ENCODE peak calls at places on chromosomes 13 and 19, in four cellular contexts. E, R, U and S are unnamed samples.

GRCh38 chr13:30510811-30511371 is 45.2 kb upstream of the HMGB1 start:
- DNase-seq in E (no peak), U (no peak), R (no peak), S (peak; percentile 37)

GRCh38 chr13:103941506-103942148 is 875.4 kb upstream of the SLC10A2 start:
- DNase-seq in E (no peak), R (no peak), U (no peak), S (no peak)

GRCh38 chr19:16931306-16931705 is 42.5 kb downstream of the F2RL3 start:
- DNase-seq in U (no peak), R (no peak), E (no peak), S (no peak)

GRCh38 chr13:40315416-40316064 is 350.9 kb downstream of the FOXO1 start:
- DNase-seq in U (no peak), E (no peak), R (no peak), S (no peak)

GRCh38 chr13:80338781-80339577 is 1.9 kb downstream of the SPRY2 start:
- DNase-seq in E (no peak), U (peak; percentile 36), R (no peak), S (peak; percentile 88)

GRCh38 chr13:100608906-100609305 is 20.3 kb upstream of the GGACT start:
- DNase-seq in R (peak; percentile 17), E (no peak), U (peak; percentile 61), S (no peak)

GRCh38 chr13:45198041-45198440 is 2.8 kb downstream of the KCTD4 start:
- DNase-seq in R (no peak), U (no peak), E (no peak), S (peak; percentile 39)

GRCh38 chr13:35475960-35476943 is at the start of gene MAB21L1:
- DNase-seq in R (no peak), E (no peak), U (no peak), S (peak; percentile 19)

GRCh38 chr13:23322353-23323336 is 110.9 kb downstream of the SACS start:
- DNase-seq in U (no peak), E (no peak), R (no peak), S (peak; percentile 6)

GRCh38 chr19:58476498-58477015 is 405 bp downstream of the ZNF446 start:
- DNase-seq in U (peak; percentile 59), E (no peak), R (no peak), S (no peak)

GRCh38 chr19:28023064-28023463 is 1189.9 kb downstream of the UQCRFS1 start:
- DNase-seq in R (no peak), U (no peak), E (no peak), S (no peak)

GRCh38 chr19:41322451-41322850 is 12.5 kb downstream of the CCDC97 start:
- DNase-seq in U (no peak), E (no peak), R (no peak), S (no peak)

GRCh38 chr19:42191855-42192254 is 25.6 kb downstream of the DEDD2 start:
- DNase-seq in E (peak; percentile 94), R (no peak), U (no peak), S (peak; percentile 84)

GRCh38 chr13:25752957-25753540 is 298.8 kb downstream of the SHISA2 start:
- DNase-seq in R (no peak), U (no peak), E (no peak), S (peak; percentile 36)

GRCh38 chr19:39871886-39872866 is 26.0 kb upstream of the FBL start:
- DNase-seq in E (no peak), U (no peak), R (no peak), S (no peak)

GRCh38 chr13:43261018-43261417 is 237.6 kb downstream of the DNAJC15 start:
- DNase-seq in U (no peak), R (no peak), E (no peak), S (peak; percentile 90)

GRCh38 chr13:38535271-38535670 is 151.6 kb upstream of the FREM2 start:
- DNase-seq in R (no peak), U (no peak), E (no peak), S (no peak)

GRCh38 chr13:34623331-34623730 is 318.7 kb upstream of the NBEA start:
- DNase-seq in R (no peak), E (no peak), U (no peak), S (no peak)

GRCh38 chr19:677201-677600 is 1.0 kb downstream of the FSTL3 start:
- DNase-seq in U (no peak), E (peak; percentile 61), R (no peak), S (peak; percentile 79)

GRCh38 chr13:113045214-113046007 is 60.2 kb upstream of the F7 start:
- DNase-seq in U (no peak), R (no peak), E (no peak), S (no peak)

GRCh38 chr13:25948910-25949309 is 102.9 kb downstream of the SHISA2 start:
- DNase-seq in U (no peak), E (no peak), R (no peak), S (no peak)

GRCh38 chr19:39314016-39314728 is 6.5 kb downstream of the LRFN1 start:
- DNase-seq in E (no peak), U (no peak), R (no peak), S (no peak)

GRCh38 chr13:87855553-87855952 is 184.4 kb downstream of the SLITRK5 start:
- DNase-seq in U (no peak), R (no peak), E (no peak), S (no peak)

GRCh38 chr13:35720690-35721554 is 244.4 kb upstream of the MAB21L1 start:
- DNase-seq in R (no peak), U (peak; percentile 75), E (peak; percentile 59), S (peak; percentile 46)

GRCh38 chr13:28820099-28821051 is at the start of gene MTUS2:
- DNase-seq in U (peak; percentile 69), R (no peak), E (no peak), S (no peak)

GRCh38 chr19:11038511-11038910 is 50.8 kb upstream of the LDLR start:
- DNase-seq in E (no peak), U (no peak), R (no peak), S (no peak)
- TF ChIP-seq BHLHE40 in E (no peak), U (no peak), R (no peak), S (no peak)

GRCh38 chr13:58852076-58852475 is 1220.5 kb downstream of the PCDH17 start:
- DNase-seq in U (no peak), R (no peak), E (no peak), S (no peak)

GRCh38 chr13:58858870-58859371 is 1227.4 kb downstream of the PCDH17 start:
- DNase-seq in E (no peak), U (no peak), R (no peak), S (no peak)

GRCh38 chr13:58855283-58855682 is 1223.7 kb downstream of the PCDH17 start:
- DNase-seq in U (no peak), E (no peak), R (no peak), S (no peak)
- H3K9me3 ChIP-seq in U (no peaks in the 10 kb centered on the region), E (no peaks in the 10 kb centered on the region), R (no peaks in the 10 kb centered on the region), S (peaks cover 10% of the 10 kb centered on the region)

DNA sequence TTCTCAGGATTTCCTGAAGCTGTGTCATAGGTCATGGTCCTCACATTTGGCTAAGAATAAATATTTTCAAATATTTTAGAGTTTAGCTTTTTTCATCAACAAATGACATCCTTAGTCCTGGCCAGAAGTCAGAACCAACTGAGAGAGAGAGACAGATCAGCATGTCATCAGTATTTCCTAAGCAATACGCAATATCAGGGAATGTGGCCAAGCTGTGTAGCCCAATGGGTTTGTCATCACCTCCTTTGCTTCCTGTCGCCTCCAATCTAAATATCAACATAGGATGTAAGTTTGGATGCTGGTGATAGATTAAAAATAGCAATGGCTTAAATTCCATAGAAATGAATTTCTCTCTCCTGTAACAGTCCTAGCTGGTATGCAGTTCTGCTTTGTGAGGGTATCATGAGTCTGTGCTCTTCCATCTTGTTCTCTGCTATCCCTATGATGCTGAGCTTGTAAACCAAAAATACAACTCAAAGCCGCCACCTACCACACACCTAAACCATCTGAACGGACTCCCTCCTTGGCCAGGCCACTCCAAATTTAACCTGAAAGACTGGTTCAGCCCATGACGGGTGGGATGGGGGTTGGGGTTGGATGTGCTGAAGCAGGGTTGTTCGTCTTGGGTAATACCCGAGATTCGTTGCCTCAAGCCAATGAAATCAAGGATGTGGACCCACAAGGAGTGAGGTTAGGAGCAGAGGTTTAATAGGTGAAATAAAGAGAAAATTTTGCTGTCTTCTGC is 10.0 kb upstream of the IGSF23 start:
- DNase-seq in E (no peak), U (no peak), R (no peak), S (peak; percentile 99)
- TF ChIP-seq BHLHE40 in E (no peak), U (no peak), R (no peak), S (peak; percentile 34)

DNA sequence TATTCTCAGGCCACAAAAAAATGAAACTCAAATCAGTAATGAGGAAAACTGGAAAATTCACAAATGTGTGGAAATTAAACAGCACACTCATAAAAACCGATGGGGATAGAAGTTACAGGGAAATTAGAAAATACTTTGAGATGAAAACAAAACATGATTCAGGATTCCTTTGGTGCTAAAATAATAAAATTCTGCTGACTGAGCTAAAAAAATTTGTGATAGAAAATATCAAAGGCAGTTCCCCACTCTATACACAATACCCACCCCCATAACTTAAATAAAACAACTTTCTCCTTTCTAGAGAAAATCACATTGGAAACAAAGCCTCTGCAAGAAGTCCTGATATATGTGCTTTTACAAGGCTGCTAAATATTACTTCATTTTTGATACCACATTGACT is 1.5 kb upstream of the ZNF233 start:
- DNase-seq in E (no peak), U (no peak), R (no peak), S (no peak)
- H3K9me3 ChIP-seq in E (peaks cover 68% of the 10 kb centered on the region), U (no peaks in the 10 kb centered on the region), R (peaks cover 2% of the 10 kb centered on the region), S (peaks cover 23% of the 10 kb centered on the region)

GRCh38 chr13:65353951-65354350 is 1876.2 kb downstream of the PCDH9 start:
- DNase-seq in E (no peak), R (no peak), U (no peak), S (no peak)
- TF ChIP-seq BHLHE40 in E (no peak), R (no peak), U (no peak), S (no peak)

DNA sequence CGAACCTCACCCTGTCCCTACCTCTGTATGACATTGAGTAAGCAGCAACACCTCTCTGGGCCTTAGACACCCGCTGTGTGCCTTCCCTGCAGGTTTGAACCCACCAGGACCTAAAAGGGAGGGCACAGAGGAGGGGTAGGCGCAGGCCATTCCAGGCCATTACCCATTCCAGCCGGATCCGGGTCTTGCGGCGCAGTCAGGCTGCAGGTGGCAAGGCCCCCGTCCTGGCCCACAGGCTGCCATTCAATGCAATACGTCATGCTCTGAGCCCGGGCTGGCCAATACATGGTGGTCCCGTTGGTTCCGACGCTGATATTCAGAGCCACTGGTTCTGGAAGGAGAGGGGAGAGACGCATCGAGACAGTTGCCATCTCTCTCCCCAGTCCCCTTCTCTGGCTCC is 17.4 kb downstream of the IL12RB1 start:
- DNase-seq in U (no peak), E (no peak), R (no peak), S (no peak)
- H3K9me3 ChIP-seq in U (no peaks in the 10 kb centered on the region), E (no peaks in the 10 kb centered on the region), R (no peaks in the 10 kb centered on the region), S (no peaks in the 10 kb centered on the region)